ENCODE peak calls at places on chromosomes 4 and X, in five cellular contexts. G is GM12878, W is HepG2, O is K562, E is H1. V is an unnamed sample.

GRCh38 chr4:41728571-41728908 is 20.0 kb downstream of the PHOX2B start:
- DNase-seq in G (no peak), W (no peak), O (no peak), E (no peak), V (no peak)

GRCh38 chr4:106422766-106423165 is 54.2 kb upstream of the GIMD1 start:
- DNase-seq in G (no peak), W (no peak), O (no peak), E (no peak), V (no peak)

GRCh38 chr4:42750091-42750490 is 93.2 kb upstream of the ATP8A1 start:
- DNase-seq in G (peak; percentile 3), W (no peak), O (no peak), E (no peak), V (no peak)

GRCh38 chr4:90357117-90357710 is 230.0 kb downstream of the CCSER1 start:
- DNase-seq in G (no peak), W (peak; percentile 45), O (peak; percentile 2), E (no peak), V (peak; percentile 74)

GRCh38 chr4:13955551-13955950 is 328.0 kb upstream of the BOD1L1 start:
- DNase-seq in G (no peak), W (no peak), O (no peak), E (no peak), V (no peak)

GRCh38 chrX:136176399-136176825 is 29.1 kb downstream of the FHL1 start:
- DNase-seq in G (no peak), W (no peak), O (no peak), E (no peak), V (no peak)

GRCh38 chr4:149634368-149634767 is 181.3 kb downstream of the IQCM start:
- DNase-seq in G (no peak), W (no peak), O (no peak), E (no peak), V (no peak)

GRCh38 chr4:19983072-19983471 is 268.6 kb upstream of the SLIT2 start:
- DNase-seq in G (no peak), W (no peak), O (no peak), E (no peak), V (no peak)

GRCh38 chr4:5711479-5712184 is 631 bp downstream of the EVC start:
- DNase-seq in G (no peak), W (peak; percentile 15), O (no peak), E (no peak), V (no peak)

GRCh38 chr4:98481167-98481566 is 177.2 kb downstream of the TSPAN5 start:
- DNase-seq in G (no peak), W (peak; percentile 3), O (no peak), E (no peak), V (no peak)

GRCh38 chr4:94714761-94715160 is 43.0 kb upstream of the BMPR1B start:
- DNase-seq in G (no peak), W (no peak), O (no peak), E (no peak), V (no peak)

GRCh38 chr4:127870688-127871087 is 10.0 kb upstream of the PLK4 start:
- DNase-seq in G (no peak), W (no peak), O (peak; percentile 44), E (no peak), V (no peak)

GRCh38 chrX:10450959-10451355 is 169.4 kb downstream of the MID1 start:
- DNase-seq in G (no peak), W (no peak), O (no peak), E (no peak), V (no peak)

GRCh38 chr4:155757745-155758265 is 1.0 kb upstream of the GUCY1B1 start:
- DNase-seq in G (no peak), W (no peak), O (no peak), E (no peak), V (no peak)

GRCh38 chrX:94831364-94831763 is 1157.4 kb downstream of the FAM133A start:
- DNase-seq in G (no peak), W (no peak), O (no peak), E (no peak), V (no peak)

GRCh38 chr4:6595897-6596537 is 21.0 kb downstream of the MAN2B2 start:
- DNase-seq in G (no peak), W (no peak), O (peak; percentile 97), E (no peak), V (peak; percentile 55)

GRCh38 chrX:153969125-153969903 is 2.3 kb downstream of the HCFC1 start:
- DNase-seq in G (no peak), W (no peak), O (no peak), E (no peak), V (no peak)

GRCh38 chrX:10030570-10030969 is 63.4 kb downstream of the CLDN34 start:
- DNase-seq in G (no peak), W (peak; percentile 53), O (no peak), E (no peak), V (no peak)

GRCh38 chr4:162456106-162456505 is 292.3 kb upstream of the FSTL5 start:
- DNase-seq in G (no peak), W (no peak), O (no peak), E (no peak), V (no peak)

GRCh38 chr4:107974523-107974922 is 15.2 kb upstream of the HADH start:
- DNase-seq in G (no peak), W (no peak), O (no peak), E (no peak), V (no peak)

GRCh38 chr4:8323947-8324555 is 54.5 kb downstream of the HTRA3 start:
- DNase-seq in G (no peak), W (no peak), O (no peak), E (no peak), V (no peak)

DNA sequence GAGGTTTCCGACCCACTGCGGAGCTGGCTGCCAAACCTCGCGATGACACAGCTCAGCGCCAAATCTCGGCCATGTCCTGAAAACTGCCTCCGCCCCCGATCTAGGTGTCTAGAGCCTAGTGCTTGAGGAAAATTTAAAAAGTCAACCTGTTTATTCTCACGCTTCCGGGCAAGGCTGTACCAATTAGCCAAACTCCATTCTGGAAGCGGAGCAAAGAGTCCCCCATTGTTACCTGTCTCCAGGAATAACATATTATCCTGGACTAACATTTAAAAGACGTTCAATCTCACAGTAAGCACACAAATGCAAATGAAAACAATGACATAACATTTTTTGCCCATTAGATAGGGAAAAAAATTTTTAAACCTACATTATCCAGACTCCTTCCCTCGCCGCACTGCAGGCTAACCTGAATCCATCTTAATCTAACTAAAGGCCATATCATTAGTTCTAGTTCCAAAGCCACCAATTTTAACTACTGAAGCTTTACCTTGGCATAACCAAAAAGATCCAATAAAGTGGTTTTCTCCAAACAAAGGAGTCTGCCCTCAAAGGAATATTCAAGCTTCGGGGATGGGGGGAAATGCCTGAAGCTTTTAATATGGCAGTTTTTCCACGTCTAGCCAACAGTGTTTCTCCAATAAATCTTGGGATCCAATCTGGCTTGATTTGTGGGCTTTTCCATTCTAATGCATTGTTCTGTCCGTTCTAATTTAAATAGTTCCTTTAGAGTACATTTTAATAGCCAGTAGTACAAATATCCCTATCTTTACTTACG is 1.9 kb downstream of the HUWE1 start:
- DNase-seq in G (no peak), W (no peak), O (no peak), E (no peak), V (no peak)
- H3K79me2 ChIP-seq in G (peaks cover 54% of the 10 kb centered on the region), W (peaks cover 46% of the 10 kb centered on the region), O (peaks cover 60% of the 10 kb centered on the region), E (peaks cover 53% of the 10 kb centered on the region), V (peaks cover 56% of the 10 kb centered on the region)

GRCh38 chrX:25005034-25005381 is 10.8 kb downstream of the ARX start:
- DNase-seq in G (no peak), W (no peak), O (no peak), E (no peak), V (no peak)
- H3K4me2 ChIP-seq in G (no peak overlapping the region), W (peak overlapping the region; percentile 27), O (no peak overlapping the region), E (peak overlapping the region; percentile 65), V (no peak overlapping the region)

DNA sequence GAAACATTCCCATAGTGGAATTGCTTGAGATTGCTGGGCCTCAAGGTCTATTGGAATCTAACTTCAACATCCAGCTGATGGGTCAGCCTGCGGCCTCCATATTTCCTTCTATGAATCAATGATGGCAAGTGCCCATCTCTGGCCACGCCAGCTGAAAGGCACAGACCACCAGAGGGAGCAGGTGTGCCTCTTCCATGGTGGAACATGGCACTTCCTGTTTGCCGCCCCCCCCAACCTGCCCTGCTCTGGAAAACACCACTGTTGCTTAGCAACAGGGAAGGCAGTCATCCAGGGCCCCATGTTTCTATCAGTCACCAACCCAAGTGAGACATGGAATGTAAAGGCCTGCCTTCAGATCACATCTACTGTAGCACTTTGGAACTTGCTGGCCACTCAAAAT is 11.6 kb downstream of the PAGE4 start:
- DNase-seq in G (peak; percentile 15), W (peak; percentile 83), O (peak; percentile 69), E (peak; percentile 17), V (peak; percentile 57)
- TF ChIP-seq CEBPB in G (no peak), W (no peak), O (no peak), E (no peak), V (no peak)

GRCh38 chr4:147755567-147756295 is 23.8 kb downstream of the ARHGAP10 start:
- DNase-seq in G (no peak), W (no peak), O (no peak), E (no peak), V (no peak)
- H3K79me2 ChIP-seq in G (peaks cover 76% of the 10 kb centered on the region), W (no peaks in the 10 kb centered on the region), O (no peaks in the 10 kb centered on the region), E (no peaks in the 10 kb centered on the region), V (peaks cover 82% of the 10 kb centered on the region)

GRCh38 chr4:85783483-85783882 is 308.5 kb downstream of the ARHGAP24 start:
- DNase-seq in G (no peak), W (no peak), O (no peak), E (no peak), V (no peak)
- H3K4me2 ChIP-seq in G (no peak overlapping the region), W (no peak overlapping the region), O (no peak overlapping the region), E (no peak overlapping the region), V (no peak overlapping the region)

V was measured in HCT116.